ENCODE peak calls at places on chromosomes 5 and 9, in nine cellular contexts. One of them, this sample, is unnamed.

GRCh38 chr5:36734422-36734821 is 128.0 kb downstream of the SLC1A3 start:
- DNase-seq in foreskin fibroblast: peak; percentile 47
- DNase-seq in LHCN-M2: peak; percentile 31
- DNase-seq in esophagus muscularis mucosa: no peak
- DNase-seq in epithelial cell of prostate: no peak
- DNase-seq in hypothalamus: no peak
- DNase-seq in AG08396: no peak
- DNase-seq in left colon: no peak
- DNase-seq in activated CD4-positive, CD25-positive, alpha-beta regulatory T cell treated with anti-CD3 and anti-CD28 coated beads, Interleukin-2, amount 50 U/mL, for 16 hours: no peak
- DNase-seq in this sample: no peak

GRCh38 chr9:135604437-135605237 is 34.7 kb downstream of the GLT6D1 start:
- DNase-seq in foreskin fibroblast: no peak
- DNase-seq in LHCN-M2: no peak
- DNase-seq in esophagus muscularis mucosa: peak; percentile 68
- DNase-seq in epithelial cell of prostate: no peak
- DNase-seq in hypothalamus: no peak
- DNase-seq in AG08396: no peak
- DNase-seq in left colon: peak; percentile 14
- DNase-seq in activated CD4-positive, CD25-positive, alpha-beta regulatory T cell treated with anti-CD3 and anti-CD28 coated beads, Interleukin-2, amount 50 U/mL, for 16 hours: no peak
- DNase-seq in this sample: no peak

GRCh38 chr5:180072556-180072955 is 997 bp upstream of the RNF130 start:
- DNase-seq in foreskin fibroblast: no peak
- DNase-seq in LHCN-M2: no peak
- DNase-seq in esophagus muscularis mucosa: no peak
- DNase-seq in epithelial cell of prostate: no peak
- DNase-seq in hypothalamus: no peak
- DNase-seq in AG08396: no peak
- DNase-seq in left colon: no peak
- DNase-seq in activated CD4-positive, CD25-positive, alpha-beta regulatory T cell treated with anti-CD3 and anti-CD28 coated beads, Interleukin-2, amount 50 U/mL, for 16 hours: no peak
- DNase-seq in this sample: no peak

GRCh38 chr5:72486371-72486770 is 20.8 kb downstream of the ZNF366 start:
- DNase-seq in foreskin fibroblast: peak; percentile 67
- DNase-seq in LHCN-M2: no peak
- DNase-seq in esophagus muscularis mucosa: no peak
- DNase-seq in epithelial cell of prostate: no peak
- DNase-seq in hypothalamus: no peak
- DNase-seq in AG08396: no peak
- DNase-seq in left colon: no peak
- DNase-seq in activated CD4-positive, CD25-positive, alpha-beta regulatory T cell treated with anti-CD3 and anti-CD28 coated beads, Interleukin-2, amount 50 U/mL, for 16 hours: no peak
- DNase-seq in this sample: no peak

GRCh38 chr5:56977034-56977433 is 25.1 kb upstream of the MIER3 start:
- DNase-seq in foreskin fibroblast: no peak
- DNase-seq in LHCN-M2: no peak
- DNase-seq in esophagus muscularis mucosa: no peak
- DNase-seq in epithelial cell of prostate: no peak
- DNase-seq in hypothalamus: no peak
- DNase-seq in AG08396: no peak
- DNase-seq in left colon: no peak
- DNase-seq in activated CD4-positive, CD25-positive, alpha-beta regulatory T cell treated with anti-CD3 and anti-CD28 coated beads, Interleukin-2, amount 50 U/mL, for 16 hours: no peak
- DNase-seq in this sample: no peak

GRCh38 chr9:132556226-132556625 is 26.2 kb upstream of the BARHL1 start:
- DNase-seq in foreskin fibroblast: no peak
- DNase-seq in LHCN-M2: no peak
- DNase-seq in esophagus muscularis mucosa: no peak
- DNase-seq in epithelial cell of prostate: no peak
- DNase-seq in hypothalamus: no peak
- DNase-seq in AG08396: no peak
- DNase-seq in left colon: no peak
- DNase-seq in activated CD4-positive, CD25-positive, alpha-beta regulatory T cell treated with anti-CD3 and anti-CD28 coated beads, Interleukin-2, amount 50 U/mL, for 16 hours: no peak
- DNase-seq in this sample: no peak

GRCh38 chr9:107269254-107269653 is 13.8 kb upstream of the RAD23B start:
- DNase-seq in foreskin fibroblast: no peak
- DNase-seq in LHCN-M2: no peak
- DNase-seq in esophagus muscularis mucosa: no peak
- DNase-seq in epithelial cell of prostate: no peak
- DNase-seq in hypothalamus: no peak
- DNase-seq in AG08396: no peak
- DNase-seq in left colon: no peak
- DNase-seq in activated CD4-positive, CD25-positive, alpha-beta regulatory T cell treated with anti-CD3 and anti-CD28 coated beads, Interleukin-2, amount 50 U/mL, for 16 hours: no peak
- DNase-seq in this sample: no peak

GRCh38 chr5:61004448-61004847 is 59.4 kb downstream of the NDUFAF2 start:
- DNase-seq in foreskin fibroblast: no peak
- DNase-seq in LHCN-M2: no peak
- DNase-seq in esophagus muscularis mucosa: no peak
- DNase-seq in epithelial cell of prostate: no peak
- DNase-seq in hypothalamus: no peak
- DNase-seq in AG08396: no peak
- DNase-seq in left colon: no peak
- DNase-seq in activated CD4-positive, CD25-positive, alpha-beta regulatory T cell treated with anti-CD3 and anti-CD28 coated beads, Interleukin-2, amount 50 U/mL, for 16 hours: no peak
- DNase-seq in this sample: no peak

GRCh38 chr9:34709196-34709978 is 549 bp downstream of the CCL21 start:
- DNase-seq in foreskin fibroblast: no peak
- DNase-seq in LHCN-M2: no peak
- DNase-seq in esophagus muscularis mucosa: no peak
- DNase-seq in epithelial cell of prostate: no peak
- DNase-seq in hypothalamus: no peak
- DNase-seq in AG08396: no peak
- DNase-seq in left colon: no peak
- DNase-seq in activated CD4-positive, CD25-positive, alpha-beta regulatory T cell treated with anti-CD3 and anti-CD28 coated beads, Interleukin-2, amount 50 U/mL, for 16 hours: no peak
- DNase-seq in this sample: no peak

GRCh38 chr9:127972316-127972871 is 8.4 kb downstream of the EEIG1 start:
- DNase-seq in foreskin fibroblast: peak; percentile 62
- DNase-seq in LHCN-M2: no peak
- DNase-seq in esophagus muscularis mucosa: no peak
- DNase-seq in epithelial cell of prostate: no peak
- DNase-seq in hypothalamus: peak; percentile 64
- DNase-seq in AG08396: no peak
- DNase-seq in left colon: no peak
- DNase-seq in activated CD4-positive, CD25-positive, alpha-beta regulatory T cell treated with anti-CD3 and anti-CD28 coated beads, Interleukin-2, amount 50 U/mL, for 16 hours: no peak
- DNase-seq in this sample: no peak

GRCh38 chr9:137138058-137138697 is 776 bp upstream of the GRIN1 start:
- DNase-seq in foreskin fibroblast: no peak
- DNase-seq in LHCN-M2: no peak
- DNase-seq in esophagus muscularis mucosa: no peak
- DNase-seq in epithelial cell of prostate: no peak
- DNase-seq in hypothalamus: no peak
- DNase-seq in AG08396: no peak
- DNase-seq in left colon: no peak
- DNase-seq in activated CD4-positive, CD25-positive, alpha-beta regulatory T cell treated with anti-CD3 and anti-CD28 coated beads, Interleukin-2, amount 50 U/mL, for 16 hours: no peak
- DNase-seq in this sample: no peak

GRCh38 chr9:93206576-93207155 is 22.7 kb downstream of the WNK2 start:
- DNase-seq in foreskin fibroblast: no peak
- DNase-seq in LHCN-M2: no peak
- DNase-seq in esophagus muscularis mucosa: no peak
- DNase-seq in epithelial cell of prostate: no peak
- DNase-seq in hypothalamus: no peak
- DNase-seq in AG08396: no peak
- DNase-seq in left colon: no peak
- DNase-seq in activated CD4-positive, CD25-positive, alpha-beta regulatory T cell treated with anti-CD3 and anti-CD28 coated beads, Interleukin-2, amount 50 U/mL, for 16 hours: no peak
- DNase-seq in this sample: no peak

GRCh38 chr5:159560073-159560472 is 229.8 kb upstream of the IL12B start:
- DNase-seq in foreskin fibroblast: no peak
- DNase-seq in LHCN-M2: no peak
- DNase-seq in esophagus muscularis mucosa: no peak
- DNase-seq in epithelial cell of prostate: no peak
- DNase-seq in hypothalamus: no peak
- DNase-seq in AG08396: no peak
- DNase-seq in left colon: no peak
- DNase-seq in activated CD4-positive, CD25-positive, alpha-beta regulatory T cell treated with anti-CD3 and anti-CD28 coated beads, Interleukin-2, amount 50 U/mL, for 16 hours: no peak
- DNase-seq in this sample: no peak

GRCh38 chr5:7331083-7331482 is 64.9 kb upstream of the ADCY2 start:
- DNase-seq in foreskin fibroblast: no peak
- DNase-seq in LHCN-M2: no peak
- DNase-seq in esophagus muscularis mucosa: no peak
- DNase-seq in epithelial cell of prostate: no peak
- DNase-seq in hypothalamus: no peak
- DNase-seq in AG08396: no peak
- DNase-seq in left colon: no peak
- DNase-seq in activated CD4-positive, CD25-positive, alpha-beta regulatory T cell treated with anti-CD3 and anti-CD28 coated beads, Interleukin-2, amount 50 U/mL, for 16 hours: no peak
- DNase-seq in this sample: no peak

GRCh38 chr5:151222054-151222768 is 1.7 kb downstream of the CCDC69 start:
- DNase-seq in foreskin fibroblast: no peak
- DNase-seq in LHCN-M2: no peak
- DNase-seq in esophagus muscularis mucosa: no peak
- DNase-seq in epithelial cell of prostate: no peak
- DNase-seq in hypothalamus: no peak
- DNase-seq in AG08396: no peak
- DNase-seq in left colon: no peak
- DNase-seq in activated CD4-positive, CD25-positive, alpha-beta regulatory T cell treated with anti-CD3 and anti-CD28 coated beads, Interleukin-2, amount 50 U/mL, for 16 hours: no peak
- DNase-seq in this sample: no peak

GRCh38 chr5:106397700-106398099 is 1273.0 kb downstream of the EFNA5 start:
- DNase-seq in foreskin fibroblast: peak; percentile 95
- DNase-seq in LHCN-M2: peak; percentile 98
- DNase-seq in esophagus muscularis mucosa: no peak
- DNase-seq in epithelial cell of prostate: peak; percentile 97
- DNase-seq in hypothalamus: no peak
- DNase-seq in AG08396: peak; percentile 30
- DNase-seq in left colon: no peak
- DNase-seq in activated CD4-positive, CD25-positive, alpha-beta regulatory T cell treated with anti-CD3 and anti-CD28 coated beads, Interleukin-2, amount 50 U/mL, for 16 hours: no peak
- DNase-seq in this sample: no peak